ENCODE peak calls at places on chromosome 17, in nine cellular contexts. One of them, this sample, is unnamed.
A peak's percentile ranks its signal among the peaks of the same experiment; 100 is the strongest.

GRCh38 chr17:83083368-83084201 is 4.2 kb downstream of the METRNL start:
- DNase-seq in lower leg skin: peak; percentile 72
- DNase-seq in NCI-H1930: no peak
- DNase-seq in endodermal cell: peak; percentile 80
- DNase-seq in AG04449: peak; percentile 90
- DNase-seq in suprapubic skin: no peak
- DNase-seq in stimulated activated naive CD4-positive, alpha-beta T cell: no peak
- DNase-seq in activated gamma-delta T cell treated with anti-CD3 and anti-CD28 coated beads, Interleukin-2, amount 50 U/mL, for 16 hours: peak; percentile 71
- DNase-seq in neural progenitor cell: no peak
- DNase-seq in this sample: peak; percentile 97

GRCh38 chr17:48571024-48571818 is 6.9 kb downstream of the HOXB4 start:
- DNase-seq in lower leg skin: no peak
- DNase-seq in NCI-H1930: no peak
- DNase-seq in endodermal cell: peak; percentile 81
- DNase-seq in AG04449: no peak
- DNase-seq in suprapubic skin: no peak
- DNase-seq in stimulated activated naive CD4-positive, alpha-beta T cell: no peak
- DNase-seq in activated gamma-delta T cell treated with anti-CD3 and anti-CD28 coated beads, Interleukin-2, amount 50 U/mL, for 16 hours: no peak
- DNase-seq in neural progenitor cell: no peak
- DNase-seq in this sample: no peak

GRCh38 chr17:21289902-21290571 is 5.5 kb downstream of the MAP2K3 start:
- DNase-seq in lower leg skin: no peak
- DNase-seq in NCI-H1930: no peak
- DNase-seq in endodermal cell: no peak
- DNase-seq in AG04449: no peak
- DNase-seq in suprapubic skin: no peak
- DNase-seq in stimulated activated naive CD4-positive, alpha-beta T cell: no peak
- DNase-seq in activated gamma-delta T cell treated with anti-CD3 and anti-CD28 coated beads, Interleukin-2, amount 50 U/mL, for 16 hours: no peak
- DNase-seq in neural progenitor cell: no peak
- DNase-seq in this sample: no peak

GRCh38 chr17:65434251-65434650 is 127.2 kb downstream of the AXIN2 start:
- DNase-seq in lower leg skin: no peak
- DNase-seq in NCI-H1930: no peak
- DNase-seq in endodermal cell: no peak
- DNase-seq in AG04449: no peak
- DNase-seq in suprapubic skin: no peak
- DNase-seq in stimulated activated naive CD4-positive, alpha-beta T cell: no peak
- DNase-seq in activated gamma-delta T cell treated with anti-CD3 and anti-CD28 coated beads, Interleukin-2, amount 50 U/mL, for 16 hours: no peak
- DNase-seq in neural progenitor cell: no peak
- DNase-seq in this sample: no peak

GRCh38 chr17:9443811-9444210 is 131.8 kb downstream of the STX8 start:
- DNase-seq in lower leg skin: no peak
- DNase-seq in NCI-H1930: no peak
- DNase-seq in endodermal cell: no peak
- DNase-seq in AG04449: no peak
- DNase-seq in suprapubic skin: no peak
- DNase-seq in stimulated activated naive CD4-positive, alpha-beta T cell: no peak
- DNase-seq in activated gamma-delta T cell treated with anti-CD3 and anti-CD28 coated beads, Interleukin-2, amount 50 U/mL, for 16 hours: no peak
- DNase-seq in neural progenitor cell: no peak
- DNase-seq in this sample: no peak

GRCh38 chr17:32335046-32335445 is 6.9 kb downstream of the C17orf75 start:
- DNase-seq in lower leg skin: no peak
- DNase-seq in NCI-H1930: no peak
- DNase-seq in endodermal cell: no peak
- DNase-seq in AG04449: no peak
- DNase-seq in suprapubic skin: no peak
- DNase-seq in stimulated activated naive CD4-positive, alpha-beta T cell: no peak
- DNase-seq in activated gamma-delta T cell treated with anti-CD3 and anti-CD28 coated beads, Interleukin-2, amount 50 U/mL, for 16 hours: no peak
- DNase-seq in neural progenitor cell: no peak
- DNase-seq in this sample: no peak

GRCh38 chr17:42519546-42520444 is 16.2 kb upstream of the NAGLU start:
- DNase-seq in lower leg skin: peak; percentile 91
- DNase-seq in NCI-H1930: no peak
- DNase-seq in endodermal cell: peak; percentile 85
- DNase-seq in AG04449: peak; percentile 98
- DNase-seq in suprapubic skin: peak; percentile 93
- DNase-seq in stimulated activated naive CD4-positive, alpha-beta T cell: no peak
- DNase-seq in activated gamma-delta T cell treated with anti-CD3 and anti-CD28 coated beads, Interleukin-2, amount 50 U/mL, for 16 hours: no peak
- DNase-seq in neural progenitor cell: peak; percentile 62
- DNase-seq in this sample: peak; percentile 99

GRCh38 chr17:4721203-4722135 is 9.8 kb upstream of the MED11 start:
- DNase-seq in lower leg skin: no peak
- DNase-seq in NCI-H1930: no peak
- DNase-seq in endodermal cell: peak; percentile 38
- DNase-seq in AG04449: no peak
- DNase-seq in suprapubic skin: no peak
- DNase-seq in stimulated activated naive CD4-positive, alpha-beta T cell: no peak
- DNase-seq in activated gamma-delta T cell treated with anti-CD3 and anti-CD28 coated beads, Interleukin-2, amount 50 U/mL, for 16 hours: no peak
- DNase-seq in neural progenitor cell: no peak
- DNase-seq in this sample: no peak

GRCh38 chr17:76452646-76453430 is at the start of gene UBE2O:
- DNase-seq in lower leg skin: peak; percentile 68
- DNase-seq in NCI-H1930: peak; percentile 95
- DNase-seq in endodermal cell: peak; percentile 99
- DNase-seq in AG04449: no peak
- DNase-seq in suprapubic skin: peak; percentile 92
- DNase-seq in stimulated activated naive CD4-positive, alpha-beta T cell: peak; percentile 88
- DNase-seq in activated gamma-delta T cell treated with anti-CD3 and anti-CD28 coated beads, Interleukin-2, amount 50 U/mL, for 16 hours: peak; percentile 84
- DNase-seq in neural progenitor cell: peak; percentile 96
- DNase-seq in this sample: no peak

GRCh38 chr17:32265192-32265895 is at the start of gene RHBDL3:
- DNase-seq in lower leg skin: no peak
- DNase-seq in NCI-H1930: peak; percentile 30
- DNase-seq in endodermal cell: peak; percentile 78
- DNase-seq in AG04449: no peak
- DNase-seq in suprapubic skin: no peak
- DNase-seq in stimulated activated naive CD4-positive, alpha-beta T cell: no peak
- DNase-seq in activated gamma-delta T cell treated with anti-CD3 and anti-CD28 coated beads, Interleukin-2, amount 50 U/mL, for 16 hours: no peak
- DNase-seq in neural progenitor cell: peak; percentile 67
- DNase-seq in this sample: no peak

GRCh38 chr17:57849163-57849873 is 526 bp downstream of the MRPS23 start:
- DNase-seq in lower leg skin: no peak
- DNase-seq in NCI-H1930: no peak
- DNase-seq in endodermal cell: no peak
- DNase-seq in AG04449: no peak
- DNase-seq in suprapubic skin: no peak
- DNase-seq in stimulated activated naive CD4-positive, alpha-beta T cell: no peak
- DNase-seq in activated gamma-delta T cell treated with anti-CD3 and anti-CD28 coated beads, Interleukin-2, amount 50 U/mL, for 16 hours: no peak
- DNase-seq in neural progenitor cell: no peak
- DNase-seq in this sample: no peak

GRCh38 chr17:64063766-64064224 is 43.4 kb upstream of the ICAM2 start:
- DNase-seq in lower leg skin: no peak
- DNase-seq in NCI-H1930: no peak
- DNase-seq in endodermal cell: peak; percentile 97
- DNase-seq in AG04449: no peak
- DNase-seq in suprapubic skin: no peak
- DNase-seq in stimulated activated naive CD4-positive, alpha-beta T cell: peak; percentile 43
- DNase-seq in activated gamma-delta T cell treated with anti-CD3 and anti-CD28 coated beads, Interleukin-2, amount 50 U/mL, for 16 hours: peak; percentile 39
- DNase-seq in neural progenitor cell: peak; percentile 78
- DNase-seq in this sample: no peak

GRCh38 chr17:34178047-34178446 is 77.0 kb upstream of the CCL2 start:
- DNase-seq in lower leg skin: no peak
- DNase-seq in NCI-H1930: no peak
- DNase-seq in endodermal cell: peak; percentile 91
- DNase-seq in AG04449: no peak
- DNase-seq in suprapubic skin: no peak
- DNase-seq in stimulated activated naive CD4-positive, alpha-beta T cell: no peak
- DNase-seq in activated gamma-delta T cell treated with anti-CD3 and anti-CD28 coated beads, Interleukin-2, amount 50 U/mL, for 16 hours: no peak
- DNase-seq in neural progenitor cell: peak; percentile 52
- DNase-seq in this sample: no peak

GRCh38 chr17:40926341-40926740 is 11.1 kb downstream of the KRT23 start:
- DNase-seq in lower leg skin: no peak
- DNase-seq in NCI-H1930: no peak
- DNase-seq in endodermal cell: no peak
- DNase-seq in AG04449: no peak
- DNase-seq in suprapubic skin: no peak
- DNase-seq in stimulated activated naive CD4-positive, alpha-beta T cell: no peak
- DNase-seq in activated gamma-delta T cell treated with anti-CD3 and anti-CD28 coated beads, Interleukin-2, amount 50 U/mL, for 16 hours: no peak
- DNase-seq in neural progenitor cell: no peak
- DNase-seq in this sample: no peak

GRCh38 chr17:42198897-42199296 is 4.6 kb upstream of the GHDC start:
- DNase-seq in lower leg skin: no peak
- DNase-seq in NCI-H1930: no peak
- DNase-seq in endodermal cell: no peak
- DNase-seq in AG04449: no peak
- DNase-seq in suprapubic skin: no peak
- DNase-seq in stimulated activated naive CD4-positive, alpha-beta T cell: no peak
- DNase-seq in activated gamma-delta T cell treated with anti-CD3 and anti-CD28 coated beads, Interleukin-2, amount 50 U/mL, for 16 hours: no peak
- DNase-seq in neural progenitor cell: no peak
- DNase-seq in this sample: no peak

GRCh38 chr17:76974721-76975120 is 106.5 kb downstream of the MGAT5B start:
- DNase-seq in lower leg skin: no peak
- DNase-seq in NCI-H1930: no peak
- DNase-seq in endodermal cell: no peak
- DNase-seq in AG04449: no peak
- DNase-seq in suprapubic skin: no peak
- DNase-seq in stimulated activated naive CD4-positive, alpha-beta T cell: no peak
- DNase-seq in activated gamma-delta T cell treated with anti-CD3 and anti-CD28 coated beads, Interleukin-2, amount 50 U/mL, for 16 hours: no peak
- DNase-seq in neural progenitor cell: no peak
- DNase-seq in this sample: no peak

GRCh38 chr17:82913304-82914043 is 73.7 kb upstream of the ZNF750 start:
- DNase-seq in lower leg skin: no peak
- DNase-seq in NCI-H1930: no peak
- DNase-seq in endodermal cell: no peak
- DNase-seq in AG04449: no peak
- DNase-seq in suprapubic skin: no peak
- DNase-seq in stimulated activated naive CD4-positive, alpha-beta T cell: no peak
- DNase-seq in activated gamma-delta T cell treated with anti-CD3 and anti-CD28 coated beads, Interleukin-2, amount 50 U/mL, for 16 hours: no peak
- DNase-seq in neural progenitor cell: peak; percentile 27
- DNase-seq in this sample: no peak

GRCh38 chr17:28001149-28001548 is 41.3 kb upstream of the NLK start:
- DNase-seq in lower leg skin: no peak
- DNase-seq in NCI-H1930: no peak
- DNase-seq in endodermal cell: no peak
- DNase-seq in AG04449: no peak
- DNase-seq in suprapubic skin: no peak
- DNase-seq in stimulated activated naive CD4-positive, alpha-beta T cell: no peak
- DNase-seq in activated gamma-delta T cell treated with anti-CD3 and anti-CD28 coated beads, Interleukin-2, amount 50 U/mL, for 16 hours: no peak
- DNase-seq in neural progenitor cell: no peak
- DNase-seq in this sample: no peak